ENCODE peak calls at places on chromosome 13, in ten cellular contexts. One of them, this sample, is unnamed.

GRCh38 chr13:35840991-35841604 is 290.1 kb downstream of the DCLK1 start:
- DNase-seq in lower leg skin: no peak
- DNase-seq in COR-L47: no peak
- DNase-seq in activated T-cell treated with anti-CD3 and anti-CD28 coated beads for 1 hour: no peak
- DNase-seq in EL: no peak
- DNase-seq in head of caudate nucleus: peak; percentile 39
- DNase-seq in astrocyte of the cerebellum: no peak
- DNase-seq in iris pigment epithelial cell: no peak
- DNase-seq in mesenchymal stem cell: no peak
- DNase-seq in activated T-helper 2 cell treated with anti-CD3 and anti-CD28 coated beads, Interferon-gamma antibody, Interleukin-2, Interleukin-4, amounts not matched to agents 10 μg/mL and 5 μg/mL and 100 μg/mL, durations not matched to agents 14 hours and 24 hours and 36 hours: no peak
- DNase-seq in this sample: no peak

GRCh38 chr13:39567569-39567968 is 35.4 kb downstream of the LHFPL6 start:
- DNase-seq in lower leg skin: no peak
- DNase-seq in COR-L47: no peak
- DNase-seq in activated T-cell treated with anti-CD3 and anti-CD28 coated beads for 1 hour: no peak
- DNase-seq in EL: peak; percentile 31
- DNase-seq in head of caudate nucleus: no peak
- DNase-seq in astrocyte of the cerebellum: no peak
- DNase-seq in iris pigment epithelial cell: no peak
- DNase-seq in mesenchymal stem cell: no peak
- DNase-seq in activated T-helper 2 cell treated with anti-CD3 and anti-CD28 coated beads, Interferon-gamma antibody, Interleukin-2, Interleukin-4, amounts not matched to agents 10 μg/mL and 5 μg/mL and 100 μg/mL, durations not matched to agents 14 hours and 24 hours and 36 hours: no peak
- DNase-seq in this sample: no peak

GRCh38 chr13:94886191-94886590 is 173.8 kb upstream of the SOX21 start:
- DNase-seq in lower leg skin: no peak
- DNase-seq in COR-L47: no peak
- DNase-seq in activated T-cell treated with anti-CD3 and anti-CD28 coated beads for 1 hour: no peak
- DNase-seq in EL: peak; percentile 28
- DNase-seq in head of caudate nucleus: no peak
- DNase-seq in astrocyte of the cerebellum: peak; percentile 15
- DNase-seq in iris pigment epithelial cell: peak; percentile 55
- DNase-seq in mesenchymal stem cell: peak; percentile 59
- DNase-seq in activated T-helper 2 cell treated with anti-CD3 and anti-CD28 coated beads, Interferon-gamma antibody, Interleukin-2, Interleukin-4, amounts not matched to agents 10 μg/mL and 5 μg/mL and 100 μg/mL, durations not matched to agents 14 hours and 24 hours and 36 hours: no peak
- DNase-seq in this sample: no peak

GRCh38 chr13:65966991-65967451 is 1263.1 kb downstream of the PCDH9 start:
- DNase-seq in lower leg skin: no peak
- DNase-seq in COR-L47: no peak
- DNase-seq in activated T-cell treated with anti-CD3 and anti-CD28 coated beads for 1 hour: no peak
- DNase-seq in EL: peak; percentile 57
- DNase-seq in head of caudate nucleus: no peak
- DNase-seq in astrocyte of the cerebellum: peak; percentile 6
- DNase-seq in iris pigment epithelial cell: peak; percentile 64
- DNase-seq in mesenchymal stem cell: peak; percentile 65
- DNase-seq in activated T-helper 2 cell treated with anti-CD3 and anti-CD28 coated beads, Interferon-gamma antibody, Interleukin-2, Interleukin-4, amounts not matched to agents 10 μg/mL and 5 μg/mL and 100 μg/mL, durations not matched to agents 14 hours and 24 hours and 36 hours: no peak
- DNase-seq in this sample: peak; percentile 17

GRCh38 chr13:49641810-49642291 is 13.5 kb downstream of the ARL11 start:
- DNase-seq in lower leg skin: no peak
- DNase-seq in COR-L47: no peak
- DNase-seq in activated T-cell treated with anti-CD3 and anti-CD28 coated beads for 1 hour: no peak
- DNase-seq in EL: peak; percentile 83
- DNase-seq in head of caudate nucleus: peak; percentile 11
- DNase-seq in astrocyte of the cerebellum: no peak
- DNase-seq in iris pigment epithelial cell: peak; percentile 94
- DNase-seq in mesenchymal stem cell: peak; percentile 70
- DNase-seq in activated T-helper 2 cell treated with anti-CD3 and anti-CD28 coated beads, Interferon-gamma antibody, Interleukin-2, Interleukin-4, amounts not matched to agents 10 μg/mL and 5 μg/mL and 100 μg/mL, durations not matched to agents 14 hours and 24 hours and 36 hours: no peak
- DNase-seq in this sample: no peak

GRCh38 chr13:77532983-77533382 is 2.5 kb upstream of the SCEL start:
- DNase-seq in lower leg skin: no peak
- DNase-seq in COR-L47: no peak
- DNase-seq in activated T-cell treated with anti-CD3 and anti-CD28 coated beads for 1 hour: no peak
- DNase-seq in EL: no peak
- DNase-seq in head of caudate nucleus: no peak
- DNase-seq in astrocyte of the cerebellum: no peak
- DNase-seq in iris pigment epithelial cell: no peak
- DNase-seq in mesenchymal stem cell: no peak
- DNase-seq in activated T-helper 2 cell treated with anti-CD3 and anti-CD28 coated beads, Interferon-gamma antibody, Interleukin-2, Interleukin-4, amounts not matched to agents 10 μg/mL and 5 μg/mL and 100 μg/mL, durations not matched to agents 14 hours and 24 hours and 36 hours: no peak
- DNase-seq in this sample: no peak

GRCh38 chr13:89554801-89555200 is 1792.7 kb upstream of the MIR17HG start:
- DNase-seq in lower leg skin: no peak
- DNase-seq in COR-L47: no peak
- DNase-seq in activated T-cell treated with anti-CD3 and anti-CD28 coated beads for 1 hour: no peak
- DNase-seq in EL: no peak
- DNase-seq in head of caudate nucleus: no peak
- DNase-seq in astrocyte of the cerebellum: no peak
- DNase-seq in iris pigment epithelial cell: no peak
- DNase-seq in mesenchymal stem cell: no peak
- DNase-seq in activated T-helper 2 cell treated with anti-CD3 and anti-CD28 coated beads, Interferon-gamma antibody, Interleukin-2, Interleukin-4, amounts not matched to agents 10 μg/mL and 5 μg/mL and 100 μg/mL, durations not matched to agents 14 hours and 24 hours and 36 hours: no peak
- DNase-seq in this sample: no peak

GRCh38 chr13:25170554-25171107 is 1.5 kb downstream of the AMER2 start:
- DNase-seq in lower leg skin: no peak
- DNase-seq in COR-L47: peak; percentile 77
- DNase-seq in activated T-cell treated with anti-CD3 and anti-CD28 coated beads for 1 hour: no peak
- DNase-seq in EL: no peak
- DNase-seq in head of caudate nucleus: peak; percentile 73
- DNase-seq in astrocyte of the cerebellum: no peak
- DNase-seq in iris pigment epithelial cell: no peak
- DNase-seq in mesenchymal stem cell: no peak
- DNase-seq in activated T-helper 2 cell treated with anti-CD3 and anti-CD28 coated beads, Interferon-gamma antibody, Interleukin-2, Interleukin-4, amounts not matched to agents 10 μg/mL and 5 μg/mL and 100 μg/mL, durations not matched to agents 14 hours and 24 hours and 36 hours: no peak
- DNase-seq in this sample: peak; percentile 52

GRCh38 chr13:64164435-64164834 is 2748.8 kb upstream of the PCDH20 start:
- DNase-seq in lower leg skin: peak; percentile 61
- DNase-seq in COR-L47: no peak
- DNase-seq in activated T-cell treated with anti-CD3 and anti-CD28 coated beads for 1 hour: no peak
- DNase-seq in EL: no peak
- DNase-seq in head of caudate nucleus: no peak
- DNase-seq in astrocyte of the cerebellum: no peak
- DNase-seq in iris pigment epithelial cell: no peak
- DNase-seq in mesenchymal stem cell: no peak
- DNase-seq in activated T-helper 2 cell treated with anti-CD3 and anti-CD28 coated beads, Interferon-gamma antibody, Interleukin-2, Interleukin-4, amounts not matched to agents 10 μg/mL and 5 μg/mL and 100 μg/mL, durations not matched to agents 14 hours and 24 hours and 36 hours: no peak
- DNase-seq in this sample: no peak

GRCh38 chr13:114119196-114119595 is 13.2 kb downstream of the RASA3 start:
- DNase-seq in lower leg skin: no peak
- DNase-seq in COR-L47: no peak
- DNase-seq in activated T-cell treated with anti-CD3 and anti-CD28 coated beads for 1 hour: no peak
- DNase-seq in EL: peak; percentile 96
- DNase-seq in head of caudate nucleus: no peak
- DNase-seq in astrocyte of the cerebellum: peak; percentile 83
- DNase-seq in iris pigment epithelial cell: peak; percentile 90
- DNase-seq in mesenchymal stem cell: peak; percentile 99
- DNase-seq in activated T-helper 2 cell treated with anti-CD3 and anti-CD28 coated beads, Interferon-gamma antibody, Interleukin-2, Interleukin-4, amounts not matched to agents 10 μg/mL and 5 μg/mL and 100 μg/mL, durations not matched to agents 14 hours and 24 hours and 36 hours: no peak
- DNase-seq in this sample: no peak

GRCh38 chr13:30832377-30832776 is 73.7 kb upstream of the MEDAG start:
- DNase-seq in lower leg skin: no peak
- DNase-seq in COR-L47: no peak
- DNase-seq in activated T-cell treated with anti-CD3 and anti-CD28 coated beads for 1 hour: no peak
- DNase-seq in EL: no peak
- DNase-seq in head of caudate nucleus: no peak
- DNase-seq in astrocyte of the cerebellum: no peak
- DNase-seq in iris pigment epithelial cell: no peak
- DNase-seq in mesenchymal stem cell: no peak
- DNase-seq in activated T-helper 2 cell treated with anti-CD3 and anti-CD28 coated beads, Interferon-gamma antibody, Interleukin-2, Interleukin-4, amounts not matched to agents 10 μg/mL and 5 μg/mL and 100 μg/mL, durations not matched to agents 14 hours and 24 hours and 36 hours: no peak
- DNase-seq in this sample: peak; percentile 86

GRCh38 chr13:34019870-34020269 is 201.9 kb downstream of the RFC3 start:
- DNase-seq in lower leg skin: no peak
- DNase-seq in COR-L47: no peak
- DNase-seq in activated T-cell treated with anti-CD3 and anti-CD28 coated beads for 1 hour: no peak
- DNase-seq in EL: no peak
- DNase-seq in head of caudate nucleus: no peak
- DNase-seq in astrocyte of the cerebellum: no peak
- DNase-seq in iris pigment epithelial cell: no peak
- DNase-seq in mesenchymal stem cell: no peak
- DNase-seq in activated T-helper 2 cell treated with anti-CD3 and anti-CD28 coated beads, Interferon-gamma antibody, Interleukin-2, Interleukin-4, amounts not matched to agents 10 μg/mL and 5 μg/mL and 100 μg/mL, durations not matched to agents 14 hours and 24 hours and 36 hours: no peak
- DNase-seq in this sample: no peak